ENCODE peak calls at places on chromosomes 16 and 17, in seven cellular contexts. Y, S, A, E, C, O and U are unnamed samples.

GRCh38 chr17:13694934-13695333 is 93.2 kb upstream of the HS3ST3A1 start:
- DNase-seq in Y (no peak), S (no peak), A (no peak), E (no peak), C (no peak), O (no peak), U (no peak)

GRCh38 chr16:85286066-85286712 is 173.9 kb upstream of the CIBAR2 start:
- DNase-seq in Y (peak; percentile 89), S (no peak), A (no peak), E (no peak), C (no peak), O (no peak), U (no peak)

GRCh38 chr16:89700649-89701424 is 668 bp downstream of the SPATA2L start:
- DNase-seq in Y (peak; percentile 15), S (peak; percentile 33), A (no peak), E (peak; percentile 60), C (peak; percentile 73), O (peak; percentile 66), U (peak; percentile 72)

GRCh38 chr16:35391328-35391727 is 1931.9 kb downstream of the TP53TG3F start:
- DNase-seq in Y (peak; percentile 8), S (no peak), A (no peak), E (no peak), C (peak; percentile 30), O (peak; percentile 57), U (no peak)

GRCh38 chr17:78144146-78144719 is 2.0 kb upstream of the C17orf99 start:
- DNase-seq in Y (peak; percentile 96), S (no peak), A (peak; percentile 86), E (no peak), C (no peak), O (peak; percentile 75), U (no peak)

GRCh38 chr17:36869441-36869840 is 67.8 kb upstream of the LHX1 start:
- DNase-seq in Y (no peak), S (no peak), A (no peak), E (no peak), C (no peak), O (no peak), U (no peak)

GRCh38 chr16:789451-789850 is 1.0 kb downstream of the CHTF18 start:
- DNase-seq in Y (no peak), S (no peak), A (no peak), E (no peak), C (no peak), O (no peak), U (no peak)

GRCh38 chr16:79723583-79724168 is 123.1 kb upstream of the MAF start:
- DNase-seq in Y (no peak), S (no peak), A (no peak), E (no peak), C (no peak), O (no peak), U (no peak)

GRCh38 chr16:610513-611381 is 20.0 kb upstream of the WFIKKN1 start:
- DNase-seq in Y (no peak), S (peak; percentile 43), A (no peak), E (peak; percentile 75), C (peak; percentile 86), O (no peak), U (peak; percentile 54)

GRCh38 chr16:65062736-65063583 is 58.9 kb downstream of the CDH11 start:
- DNase-seq in Y (peak; percentile 81), S (no peak), A (no peak), E (no peak), C (no peak), O (no peak), U (no peak)

GRCh38 chr17:81577278-81578000 is 25.3 kb upstream of the FAAP100 start:
- DNase-seq in Y (no peak), S (no peak), A (peak; percentile 38), E (no peak), C (peak; percentile 25), O (no peak), U (no peak)

GRCh38 chr16:30005341-30006094 is 5.3 kb downstream of the DOC2A start:
- DNase-seq in Y (peak; percentile 45), S (peak; percentile 17), A (no peak), E (peak; percentile 64), C (no peak), O (peak; percentile 44), U (peak; percentile 84)

GRCh38 chr16:84829168-84829965 is 9.6 kb downstream of the CRISPLD2 start:
- DNase-seq in Y (peak; percentile 93), S (no peak), A (peak; percentile 75), E (no peak), C (no peak), O (no peak), U (no peak)

GRCh38 chr17:77546772-77547201 is 406.0 kb downstream of the SEC14L1 start:
- DNase-seq in Y (no peak), S (no peak), A (no peak), E (no peak), C (peak; percentile 88), O (no peak), U (no peak)

GRCh38 chr16:86298166-86299131 is 211.9 kb upstream of the FOXF1 start:
- DNase-seq in Y (peak; percentile 64), S (no peak), A (no peak), E (no peak), C (no peak), O (no peak), U (no peak)

GRCh38 chr17:11900103-11900502 is 97.2 kb downstream of the ZNF18 start:
- DNase-seq in Y (no peak), S (no peak), A (no peak), E (no peak), C (no peak), O (no peak), U (no peak)

GRCh38 chr17:11898526-11899235 is 98.6 kb downstream of the ZNF18 start:
- DNase-seq in Y (no peak), S (no peak), A (no peak), E (no peak), C (no peak), O (no peak), U (no peak)

GRCh38 chr17:11901901-11902300 is 95.4 kb downstream of the ZNF18 start:
- DNase-seq in Y (no peak), S (no peak), A (no peak), E (no peak), C (no peak), O (no peak), U (no peak)

GRCh38 chr17:11900655-11901054 is 96.6 kb downstream of the ZNF18 start:
- DNase-seq in Y (no peak), S (no peak), A (no peak), E (no peak), C (no peak), O (no peak), U (no peak)

GRCh38 chr17:11899494-11899893 is 97.8 kb downstream of the ZNF18 start:
- DNase-seq in Y (no peak), S (no peak), A (no peak), E (no peak), C (no peak), O (no peak), U (no peak)
- TF ChIP-seq CTCF in Y (no peak), S (no peak), A (no peak), E (no peak), C (no peak), O (no peak), U (no peak)

GRCh38 chr17:43918026-43918389 is 10.7 kb upstream of the MPP2 start:
- DNase-seq in Y (no peak), S (no peak), A (no peak), E (no peak), C (no peak), O (no peak), U (no peak)

GRCh38 chr17:43915561-43915960 is 8.2 kb upstream of the MPP2 start:
- DNase-seq in Y (peak; percentile 11), S (no peak), A (no peak), E (no peak), C (no peak), O (no peak), U (no peak)

GRCh38 chr17:43917016-43917347 is 9.6 kb upstream of the MPP2 start:
- DNase-seq in Y (no peak), S (no peak), A (no peak), E (no peak), C (no peak), O (no peak), U (no peak)

GRCh38 chr17:43917348-43918025 is 10.2 kb upstream of the MPP2 start:
- DNase-seq in Y (peak; percentile 37), S (peak; percentile 24), A (no peak), E (peak; percentile 60), C (peak; percentile 87), O (no peak), U (peak; percentile 51)

GRCh38 chr17:43916385-43916784 is 9.0 kb upstream of the MPP2 start:
- DNase-seq in Y (no peak), S (no peak), A (no peak), E (no peak), C (no peak), O (no peak), U (no peak)
- TF ChIP-seq CTCF in Y (no peak), S (no peak), A (no peak), E (no peak), C (peak; percentile 21), O (no peak), U (no peak)

GRCh38 chr17:60639019-60639330 is 38.7 kb upstream of the BCAS3 start:
- DNase-seq in Y (no peak), S (no peak), A (no peak), E (no peak), C (no peak), O (no peak), U (no peak)
- TF ChIP-seq CTCF in Y (no peak), S (no peak), A (no peak), E (peak; percentile 7), C (no peak), O (peak; percentile 6), U (no peak)

GRCh38 chr17:45650601-45651000 is 133.5 kb upstream of the CRHR1 start:
- DNase-seq in Y (no peak), S (no peak), A (no peak), E (no peak), C (no peak), O (no peak), U (no peak)

GRCh38 chr17:45646288-45646988 is 137.7 kb upstream of the CRHR1 start:
- DNase-seq in Y (no peak), S (no peak), A (no peak), E (no peak), C (peak; percentile 30), O (no peak), U (no peak)

GRCh38 chr17:45651145-45651713 is 132.9 kb upstream of the CRHR1 start:
- DNase-seq in Y (no peak), S (no peak), A (no peak), E (no peak), C (no peak), O (no peak), U (no peak)

GRCh38 chr17:45649796-45650195 is 134.3 kb upstream of the CRHR1 start:
- DNase-seq in Y (no peak), S (no peak), A (no peak), E (no peak), C (no peak), O (no peak), U (no peak)

DNA sequence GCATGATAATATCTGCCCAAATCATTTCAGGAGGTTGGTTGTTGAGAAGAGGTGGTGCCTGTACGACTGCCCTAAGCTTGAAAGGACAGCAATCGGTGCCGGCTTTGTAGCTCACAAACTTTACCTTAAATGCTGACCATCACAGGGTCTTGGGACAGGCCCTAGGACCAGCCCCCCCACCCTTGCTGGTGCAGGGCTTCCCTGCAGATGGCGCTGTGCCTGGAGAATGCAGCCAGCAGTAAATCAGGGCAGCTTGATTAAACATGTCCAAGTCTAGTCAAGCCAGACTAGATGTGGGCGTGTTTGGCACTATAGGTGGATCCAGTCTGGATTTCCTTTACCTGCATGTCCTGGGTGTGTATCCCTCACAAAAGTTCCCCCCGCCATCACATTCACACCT is 135.5 kb upstream of the CRHR1 start:
- DNase-seq in Y (no peak), S (no peak), A (no peak), E (peak; percentile 38), C (peak; percentile 82), O (no peak), U (no peak)
- TF ChIP-seq CTCF in Y (no peak), S (no peak), A (no peak), E (peak; percentile 58), C (peak; percentile 83), O (no peak), U (no peak)